ENCODE peak calls at places on chromosome 1, in eight cellular contexts. G is A549, K is adrenal gland, S is spleen, C is uterus, R is HCT116, E is K562, X is stomach. A is an unnamed sample.

GRCh38 chr1:181568736-181569135 is 85.4 kb downstream of the CACNA1E start:
- DNase-seq in K (no peak), E (no peak), X (no peak), S (no peak), R (no peak), C (no peak), G (no peak), A (no peak)

GRCh38 chr1:64755356-64755755 is 10.5 kb downstream of the RAVER2 start:
- DNase-seq in R (no peak), K (no peak), X (no peak), C (no peak), S (no peak), G (no peak), E (no peak), A (no peak)

GRCh38 chr1:36664564-36665287 is 182.0 kb upstream of the CSF3R start:
- DNase-seq in G (no peak), X (no peak), C (no peak), K (no peak), R (no peak), S (no peak), E (no peak), A (no peak)

GRCh38 chr1:111976332-111976731 is 13.1 kb downstream of the KCND3 start:
- DNase-seq in R (no peak), C (no peak), G (no peak), E (no peak), K (no peak), S (no peak), X (no peak), A (no peak)

GRCh38 chr1:151864411-151864810 is 10.9 kb upstream of the THEM5 start:
- DNase-seq in C (no peak), E (no peak), S (no peak), K (peak), X (no peak), G (no peak), R (no peak), A (no peak)

GRCh38 chr1:61202854-61203603 is 120.7 kb downstream of the NFIA start:
- DNase-seq in G (no peak), S (no peak), X (no peak), K (no peak), R (no peak), C (no peak), E (no peak), A (no peak)

GRCh38 chr1:39204441-39205081 is at the start of gene MACF1:
- DNase-seq in X (peak), S (no peak), G (peak), E (peak), R (no peak), K (peak), C (peak), A (peak)

GRCh38 chr1:101203812-101204540 is 32.8 kb upstream of the S1PR1 start:
- DNase-seq in R (no peak), C (no peak), E (no peak), S (no peak), K (peak), X (no peak), G (no peak), A (no peak)

GRCh38 chr1:175620380-175620779 is 123.0 kb downstream of the TNR start:
- DNase-seq in K (no peak), C (no peak), X (no peak), G (no peak), R (no peak), S (no peak), E (no peak), A (no peak)

GRCh38 chr1:197339092-197339836 is 71.2 kb downstream of the CRB1 start:
- DNase-seq in S (no peak), G (no peak), C (no peak), X (no peak), K (no peak), E (no peak), R (no peak), A (no peak)

GRCh38 chr1:71047635-71048607 is at the start of gene PTGER3:
- DNase-seq in X (peak), G (no peak), R (no peak), E (peak), K (peak), S (peak), C (peak), A (no peak)

GRCh38 chr1:17207046-17207445 is 2.1 kb downstream of the PADI1 start:
- DNase-seq in E (no peak), G (no peak), C (peak), S (no peak), X (peak), R (no peak), K (peak), A (no peak)

GRCh38 chr1:15605398-15606080 is 11.7 kb upstream of the DDI2 start:
- DNase-seq in G (no peak), C (no peak), K (no peak), S (no peak), R (no peak), E (no peak), X (no peak), A (no peak)

GRCh38 chr1:48870596-48870995 is 93.9 kb upstream of the BEND5 start:
- DNase-seq in K (no peak), S (no peak), C (no peak), R (no peak), E (no peak), X (no peak), G (peak), A (no peak)

GRCh38 chr1:28458237-28459228 is 47.3 kb upstream of the RCC1 start:
- DNase-seq in E (no peak), R (no peak), C (no peak), G (no peak), K (no peak), X (no peak), S (no peak), A (no peak)

GRCh38 chr1:184033711-184034167 is 3.8 kb downstream of the COLGALT2 start:
- DNase-seq in E (no peak), K (no peak), R (no peak), C (no peak), X (no peak), S (no peak), G (no peak), A (no peak)

GRCh38 chr1:93623875-93624274 is 57.8 kb downstream of the BCAR3 start:
- DNase-seq in E (no peak), K (no peak), S (no peak), X (no peak), G (no peak), R (no peak), C (no peak), A (peak)

GRCh38 chr1:26291939-26292338 is 12.1 kb downstream of the SH3BGRL3 start:
- DNase-seq in G (no peak), E (no peak), C (no peak), K (no peak), S (peak), X (no peak), R (no peak), A (no peak)

GRCh38 chr1:207938016-207938415 is 27.1 kb upstream of the CD34 start:
- DNase-seq in E (no peak), R (no peak), K (no peak), G (peak), C (no peak), X (peak), S (no peak), A (no peak)

GRCh38 chr1:227788279-227789041 is 27.0 kb upstream of the PRSS38 start:
- DNase-seq in K (peak), S (peak), E (no peak), G (no peak), X (peak), R (peak), C (no peak), A (peak)

GRCh38 chr1:58713841-58714240 is 14.0 kb upstream of the MYSM1 start:
- DNase-seq in X (no peak), S (no peak), K (no peak), E (no peak), G (no peak), R (no peak), C (no peak), A (no peak)

GRCh38 chr1:215710340-215710971 is 143.4 kb downstream of the KCTD3 start:
- DNase-seq in C (no peak), S (no peak), R (peak), G (peak), X (no peak), E (peak), K (peak), A (peak)

GRCh38 chr1:92291372-92291999 is 7.3 kb downstream of the GLMN start:
- DNase-seq in E (peak), R (peak), X (no peak), S (no peak), C (no peak), G (peak), K (peak), A (peak)

GRCh38 chr1:66733348-66734017 is 18.8 kb upstream of the DYNLT5 start:
- DNase-seq in C (no peak), R (no peak), E (no peak), K (no peak), G (peak), X (no peak), S (no peak), A (no peak)

GRCh38 chr1:39094685-39095084 is 68.5 kb downstream of the NDUFS5 start:
- DNase-seq in G (no peak), R (no peak), S (no peak), K (no peak), C (no peak), E (no peak), X (no peak), A (no peak)

GRCh38 chr1:243487036-243487648 is 231.3 kb downstream of the SDCCAG8 start:
- DNase-seq in X (no peak), G (no peak), S (no peak), R (no peak), K (no peak), E (no peak), C (no peak), A (no peak)

GRCh38 chr1:156464335-156464734 is 36.2 kb downstream of the MEF2D start:
- DNase-seq in K (no peak), C (peak), E (no peak), S (no peak), X (no peak), G (no peak), R (no peak), A (no peak)

GRCh38 chr1:21283524-21283923 is 6.7 kb downstream of the ECE1 start:
- DNase-seq in C (no peak), S (no peak), X (no peak), K (no peak), G (no peak), R (no peak), E (no peak), A (no peak)

GRCh38 chr1:65208577-65208976 is 60.6 kb downstream of the AK4 start:
- DNase-seq in K (no peak), S (no peak), R (no peak), X (no peak), E (no peak), C (no peak), G (no peak), A (no peak)

GRCh38 chr1:63662056-63662836 is 69.0 kb downstream of the PGM1 start:
- DNase-seq in E (no peak), R (peak), G (peak), X (peak), C (no peak), S (no peak), K (peak), A (peak)

GRCh38 chr1:58885998-58886397 is 102.2 kb upstream of the JUN start:
- DNase-seq in K (no peak), R (no peak), E (no peak), C (no peak), S (no peak), X (peak), G (no peak), A (no peak)

GRCh38 chr1:112444269-112444668 is 48.3 kb downstream of the CTTNBP2NL start:
- DNase-seq in E (no peak), K (no peak), R (no peak), S (no peak), C (no peak), G (no peak), X (no peak), A (peak)

GRCh38 chr1:200437556-200438203 is 27.8 kb upstream of the ZNF281 start:
- DNase-seq in G (no peak), C (no peak), R (no peak), K (no peak), X (no peak), E (no peak), S (no peak), A (no peak)

GRCh38 chr1:19967808-19968207 is 11.6 kb downstream of the PLA2G2A start:
- DNase-seq in K (no peak), G (no peak), R (no peak), C (peak), S (no peak), X (no peak), E (no peak), A (no peak)

GRCh38 chr1:172698224-172698623 is 39.3 kb downstream of the FASLG start:
- DNase-seq in K (no peak), C (no peak), E (no peak), G (no peak), S (no peak), R (no peak), X (no peak), A (no peak)

GRCh38 chr1:179313004-179313403 is 19.4 kb downstream of the SOAT1 start:
- DNase-seq in C (no peak), G (no peak), X (peak), K (no peak), E (no peak), S (no peak), R (no peak), A (no peak)

GRCh38 chr1:52368383-52369172 is 2.6 kb upstream of the CC2D1B start:
- DNase-seq in S (peak), R (peak), E (no peak), G (peak), K (peak), X (peak), C (no peak), A (no peak)

GRCh38 chr1:203036135-203036534 is 9.8 kb downstream of the PPFIA4 start:
- DNase-seq in S (no peak), E (no peak), R (no peak), X (no peak), C (no peak), G (no peak), K (no peak), A (no peak)

GRCh38 chr1:53107570-53108322 is 34.7 kb downstream of the SLC1A7 start:
- DNase-seq in X (peak), G (peak), R (no peak), C (no peak), E (no peak), S (no peak), K (no peak), A (no peak)

GRCh38 chr1:205246426-205247119 is 18.8 kb downstream of the TMCC2 start:
- DNase-seq in K (no peak), G (no peak), R (no peak), S (peak), E (no peak), C (peak), X (no peak), A (no peak)
- TF ChIP-seq POLR2A in K (no peak), G (no peak), R (no peak), S (no peak), E (no peak), C (no peak), X (no peak), A (no peak)

DNA sequence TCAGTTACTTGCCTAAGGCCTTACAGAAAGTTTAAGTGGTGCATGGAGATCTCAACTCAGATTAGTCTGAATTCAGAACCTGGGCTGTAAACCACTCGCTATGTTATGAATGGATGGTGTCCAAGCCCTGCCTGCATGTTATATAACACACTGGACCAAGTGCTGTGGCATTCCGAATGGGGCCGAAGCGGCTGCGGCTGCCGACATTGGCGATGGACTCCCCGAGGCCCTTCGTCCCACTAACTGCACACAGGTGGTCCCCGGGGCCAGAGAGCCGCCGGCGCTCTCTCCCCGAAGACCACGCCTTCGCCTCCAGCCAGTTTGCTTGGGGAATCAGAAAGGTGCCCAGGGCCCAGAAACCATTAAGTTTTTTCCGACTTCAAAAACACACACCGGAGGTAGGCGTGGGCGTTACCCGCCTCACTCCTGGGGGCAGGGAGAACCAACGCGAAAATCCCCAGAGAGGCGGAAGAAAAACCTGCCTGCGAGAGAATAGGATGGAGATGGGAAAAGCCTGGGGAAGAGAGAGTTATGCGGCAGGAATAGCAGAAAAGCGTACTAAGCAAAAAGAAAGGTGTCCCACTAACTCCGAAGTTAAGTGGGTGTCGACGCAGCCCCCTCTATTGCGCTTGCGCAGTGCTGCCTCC is 561 bp upstream of the TENT5C start:
- DNase-seq in R (no peak), X (peak), C (no peak), G (no peak), S (peak), K (peak), E (no peak), A (no peak)
- TF ChIP-seq POLR2A in R (no peak), X (no peak), C (no peak), G (no peak), S (no peak), K (no peak), E (no peak), A (no peak)

GRCh38 chr1:167548059-167548932 is 5.3 kb downstream of the CREG1 start:
- DNase-seq in S (no peak), G (peak), C (no peak), X (no peak), E (peak), K (peak), R (no peak), A (no peak)

GRCh38 chr1:167554028-167554779 is 642 bp upstream of the CREG1 start:
- DNase-seq in G (no peak), R (no peak), S (no peak), C (no peak), X (no peak), K (no peak), E (peak), A (no peak)

GRCh38 chr1:167555971-167556714 is 2.6 kb upstream of the CREG1 start:
- DNase-seq in G (peak), K (peak), E (peak), X (peak), R (peak), C (peak), S (peak), A (peak)

GRCh38 chr1:167551359-167551758 is 2.2 kb downstream of the CREG1 start:
- DNase-seq in R (no peak), X (no peak), K (no peak), E (peak), G (no peak), S (no peak), C (no peak), A (no peak)

GRCh38 chr1:167553136-167554027 is at the start of gene CREG1:
- DNase-seq in X (peak), K (peak), S (peak), G (peak), R (peak), C (peak), E (peak), A (peak)
- TF ChIP-seq POLR2A in X (peak), K (peak), S (peak), G (peak), R (peak), C (peak), E (peak), A (peak)

GRCh38 chr1:226121587-226122400 is 59.3 kb downstream of the H3-3A start:
- DNase-seq in S (peak), K (peak), X (peak), C (peak), E (peak), G (peak), R (no peak), A (peak)
- TF ChIP-seq POLR2A in S (no peak), K (no peak), X (no peak), C (peak), E (peak), G (peak), R (no peak), A (peak)

DNA sequence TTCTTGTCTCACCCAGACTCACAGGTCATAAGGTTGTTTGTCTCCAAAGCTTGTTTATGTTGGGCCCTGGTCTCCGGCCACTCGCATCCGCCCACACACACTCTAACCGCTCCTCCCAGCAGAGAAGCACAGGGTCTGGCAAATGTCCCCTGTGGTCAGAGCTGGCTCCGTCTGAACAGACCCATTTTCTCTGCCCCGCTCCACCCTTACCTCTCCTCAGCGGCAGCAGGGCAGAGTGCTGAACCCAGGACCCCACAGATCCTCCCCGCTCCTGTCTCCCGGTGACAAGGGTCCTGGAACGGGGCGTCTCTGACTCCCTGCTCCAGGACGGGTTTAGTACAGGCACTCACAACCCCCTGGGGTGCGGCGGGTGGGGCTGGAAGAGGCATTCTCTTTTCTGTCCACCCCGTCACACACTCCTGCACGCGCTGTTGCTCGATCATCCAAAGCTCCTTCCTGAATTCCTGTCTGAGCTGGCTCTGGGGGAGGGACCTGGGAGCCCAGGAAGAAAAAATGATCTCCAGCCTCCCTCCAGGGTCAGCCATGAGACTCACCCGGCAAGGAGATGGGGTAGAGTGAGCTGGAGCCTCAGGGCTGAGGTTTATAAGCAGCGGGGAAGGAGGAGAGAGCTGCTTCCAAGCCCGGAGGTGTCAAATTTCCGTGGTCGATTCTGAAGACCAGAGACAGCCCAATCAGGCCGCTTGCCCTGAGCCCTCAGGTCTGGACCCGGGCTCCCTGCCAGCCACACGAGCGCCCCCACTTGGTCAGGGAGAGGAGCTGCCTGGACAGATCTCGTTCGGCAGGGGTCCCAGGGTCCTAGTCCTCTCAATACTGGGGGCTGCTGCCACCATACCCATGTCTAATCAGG is at the start of gene S100A13:
- DNase-seq in G (peak), K (peak), C (peak), S (peak), R (peak), E (peak), X (peak), A (peak)
- TF ChIP-seq POLR2A in G (peak), K (no peak), C (peak), S (no peak), R (peak), E (peak), X (no peak), A (peak)

GRCh38 chr1:2545754-2546514 is 10.2 kb upstream of the TNFRSF14 start:
- DNase-seq in G (peak), K (peak), S (peak), X (peak), E (peak), R (peak), C (peak), A (peak)
- TF ChIP-seq POLR2A in G (peak), K (no peak), S (peak), X (no peak), E (peak), R (peak), C (peak), A (peak)

GRCh38 chr1:109687641-109688499 is at the start of gene GSTM1:
- DNase-seq in R (no peak), X (peak), E (no peak), C (peak), K (no peak), S (peak), G (no peak), A (no peak)
- TF ChIP-seq POLR2A in R (no peak), X (no peak), E (no peak), C (peak), K (peak), S (no peak), G (no peak), A (no peak)